ENCODE peak calls at places on chromosome 2, in six cellular contexts. W, I, E, R, P and G are unnamed samples.
A peak's percentile ranks its signal among the peaks of the same experiment; 100 is the strongest.

GRCh38 chr2:53490659-53491058 is 276.9 kb upstream of the CHAC2 start:
- DNase-seq in W (no peak), E (peak; percentile 77), R (no peak), P (no peak), I (peak; percentile 20), G (no peak)

GRCh38 chr2:75476778-75477177 is 84.0 kb downstream of the EVA1A start:
- DNase-seq in P (no peak), E (no peak), I (no peak), R (no peak), W (no peak), G (no peak)

GRCh38 chr2:240561325-240561971 is 1.3 kb downstream of the DUSP28 start:
- DNase-seq in E (no peak), P (no peak), I (peak; percentile 76), W (no peak), R (no peak), G (peak; percentile 55)

GRCh38 chr2:234304945-234305344 is 191.9 kb downstream of the ARL4C start:
- DNase-seq in W (no peak), I (peak; percentile 57), P (no peak), R (no peak), E (no peak), G (no peak)

GRCh38 chr2:214465386-214466146 is 54.7 kb downstream of the VWC2L start:
- DNase-seq in W (no peak), I (peak; percentile 4), R (no peak), E (no peak), P (no peak), G (no peak)

GRCh38 chr2:26542194-26542455 is 64.2 kb upstream of the OTOF start:
- DNase-seq in E (no peak), P (no peak), I (peak; percentile 87), W (no peak), R (no peak), G (no peak)

GRCh38 chr2:64609229-64609994 is 44.3 kb downstream of the SERTAD2 start:
- DNase-seq in I (peak; percentile 89), R (peak; percentile 67), W (no peak), E (peak; percentile 50), P (peak; percentile 66), G (no peak)

GRCh38 chr2:236417150-236417549 is 152.5 kb upstream of the ACKR3 start:
- DNase-seq in P (no peak), W (no peak), I (no peak), R (no peak), E (no peak), G (no peak)

GRCh38 chr2:2033691-2034090 is 289.4 kb upstream of the PXDN start:
- DNase-seq in R (no peak), W (no peak), I (no peak), E (no peak), P (no peak), G (no peak)

GRCh38 chr2:67930156-67930555 is 132.6 kb downstream of the C1D start:
- DNase-seq in I (no peak), R (no peak), W (no peak), E (no peak), P (no peak), G (no peak)

GRCh38 chr2:29015701-29016470 is 34.8 kb downstream of the TOGARAM2 start:
- DNase-seq in R (no peak), P (no peak), E (no peak), I (no peak), W (no peak), G (no peak)

GRCh38 chr2:217866457-217866856 is 136.3 kb downstream of the TNS1 start:
- DNase-seq in P (no peak), E (no peak), R (no peak), I (no peak), W (no peak), G (no peak)

GRCh38 chr2:25349397-25349796 is 7.7 kb upstream of the DNMT3A start:
- DNase-seq in E (no peak), I (no peak), P (no peak), R (no peak), W (no peak), G (no peak)

GRCh38 chr2:134842930-134843490 is 4.6 kb downstream of the ACMSD start:
- DNase-seq in E (no peak), P (no peak), W (no peak), R (no peak), I (peak; percentile 61), G (no peak)

GRCh38 chr2:176924909-176925548 is 287.6 kb upstream of the HNRNPA3 start:
- DNase-seq in P (no peak), R (no peak), E (no peak), W (no peak), I (no peak), G (no peak)

GRCh38 chr2:18362696-18363095 is 197.8 kb downstream of the RDH14 start:
- DNase-seq in E (no peak), W (no peak), P (no peak), R (no peak), I (no peak), G (no peak)

GRCh38 chr2:97906309-97906708 is 89.4 kb downstream of the TMEM131 start:
- DNase-seq in W (no peak), E (no peak), I (no peak), P (no peak), R (no peak), G (no peak)

GRCh38 chr2:186842373-186842772 is 6.6 kb downstream of the ZSWIM2 start:
- DNase-seq in P (no peak), R (no peak), I (no peak), E (no peak), W (no peak), G (no peak)

GRCh38 chr2:165401285-165401852 is 68.1 kb upstream of the CSRNP3 start:
- DNase-seq in R (no peak), E (no peak), P (no peak), I (peak; percentile 93), W (peak; percentile 56), G (no peak)

GRCh38 chr2:100262555-100263320 is 59.6 kb downstream of the LONRF2 start:
- DNase-seq in E (peak; percentile 85), R (peak; percentile 22), I (peak; percentile 85), W (peak; percentile 54), P (no peak), G (no peak)

GRCh38 chr2:42124051-42124813 is 44.9 kb upstream of the EML4 start:
- DNase-seq in P (no peak), E (no peak), R (no peak), W (no peak), I (peak; percentile 63), G (no peak)

GRCh38 chr2:62050456-62051045 is 145.1 kb downstream of the COMMD1 start:
- DNase-seq in W (no peak), E (no peak), I (no peak), R (no peak), P (no peak), G (no peak)

GRCh38 chr2:263774-264492 is at the start of gene SH3YL1:
- DNase-seq in P (peak; percentile 25), R (peak; percentile 38), I (peak; percentile 91), W (peak; percentile 16), E (peak; percentile 32), G (no peak)

GRCh38 chr2:225889452-225889851 is 489.9 kb downstream of the NYAP2 start:
- DNase-seq in W (peak; percentile 60), I (peak; percentile 60), R (no peak), E (no peak), P (no peak), G (no peak)

GRCh38 chr2:234835738-234836137 is 116.1 kb upstream of the SH3BP4 start:
- DNase-seq in E (no peak), I (no peak), R (no peak), P (no peak), W (no peak), G (no peak)

GRCh38 chr2:127173073-127173472 is 47.0 kb downstream of the CYP27C1 start:
- DNase-seq in R (no peak), E (peak; percentile 60), P (no peak), I (no peak), W (no peak), G (no peak)

GRCh38 chr2:129764376-129765325 is 214.8 kb upstream of the RAB6C start:
- DNase-seq in E (no peak), R (no peak), W (peak; percentile 8), P (no peak), I (peak; percentile 3), G (no peak)

GRCh38 chr2:157302492-157303099 is 23.0 kb downstream of the ERMN start:
- DNase-seq in W (peak; percentile 13), P (no peak), I (peak; percentile 84), E (no peak), R (peak; percentile 26), G (peak; percentile 2)

GRCh38 chr2:126739093-126739492 is 83.1 kb downstream of the GYPC start:
- DNase-seq in E (no peak), P (no peak), W (no peak), R (no peak), I (no peak), G (no peak)

GRCh38 chr2:210315015-210315807 is at the start of gene MYL1:
- DNase-seq in R (no peak), E (no peak), P (no peak), I (no peak), W (no peak), G (no peak)

GRCh38 chr2:17747684-17748452 is 5.7 kb downstream of the SMC6 start:
- DNase-seq in E (no peak), I (no peak), W (no peak), R (no peak), P (no peak), G (no peak)